ENCODE peak calls at places on chromosomes 6 and 20, in seven cellular contexts. L, H, G, Y, E, S and J are unnamed samples. For H3K36me3, H3K27me3 and H3K4me1, the result is how much of the 10 kb centered on the place peaks cover.

GRCh38 chr6:11608600-11609323 is 71.2 kb downstream of the TMEM170B start:
- DNase-seq in L (no peak), H (no peak), G (peak), Y (no peak), E (no peak), S (no peak), J (no peak)

GRCh38 chr6:126118934-126119333 is 132.6 kb downstream of the TRMT11 start:
- DNase-seq in L (no peak), H (peak), G (no peak), Y (no peak), E (peak), S (no peak), J (no peak)

GRCh38 chr6:88623531-88623930 is 339.9 kb downstream of the RNGTT start:
- DNase-seq in L (no peak), H (no peak), G (no peak), Y (no peak), E (no peak), S (no peak), J (no peak)

GRCh38 chr20:41366546-41367392 is at the start of gene EMILIN3:
- DNase-seq in L (no peak), H (peak), G (peak), Y (no peak), E (no peak), S (no peak), J (no peak)

GRCh38 chr6:169312658-169313346 is 59.2 kb upstream of the THBS2 start:
- DNase-seq in L (no peak), H (peak), G (peak), Y (no peak), E (no peak), S (no peak), J (no peak)

GRCh38 chr6:53767941-53768340 is 26.9 kb upstream of the LRRC1 start:
- DNase-seq in L (no peak), H (no peak), G (no peak), Y (no peak), E (no peak), S (no peak), J (no peak)

GRCh38 chr6:46808806-46809205 is 15.6 kb downstream of the MEP1A start:
- DNase-seq in L (no peak), H (no peak), G (no peak), Y (no peak), E (no peak), S (no peak), J (no peak)

GRCh38 chr6:40957616-40958492 is 81.2 kb downstream of the UNC5CL start:
- DNase-seq in L (no peak), H (peak), G (peak), Y (no peak), E (peak), S (no peak), J (no peak)

GRCh38 chr6:44264154-44265002 is 973 bp downstream of the NFKBIE start:
- DNase-seq in L (peak), H (peak), G (peak), Y (peak), E (no peak), S (peak), J (peak)

DNA sequence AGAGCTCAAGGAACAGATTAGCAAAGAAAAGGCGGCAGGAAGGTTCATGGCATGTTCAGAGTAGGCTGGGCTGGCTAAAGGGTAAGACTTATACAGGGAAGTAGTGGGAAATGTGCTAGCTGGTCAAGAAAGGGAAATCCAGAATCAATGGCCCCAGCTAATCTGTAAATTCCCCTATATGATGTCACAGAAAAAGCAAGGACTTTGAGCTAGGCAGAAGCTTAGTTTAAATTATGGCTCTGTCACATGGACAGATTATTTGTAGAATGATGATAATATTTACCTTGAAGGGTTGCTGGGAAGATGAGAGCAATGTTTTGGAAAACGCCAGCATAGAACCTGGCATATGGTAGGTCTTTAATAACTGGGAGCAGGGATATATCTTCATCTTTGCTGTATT is 19.1 kb downstream of the CEP250 start:
- DNase-seq in L (no peak), H (no peak), G (no peak), Y (no peak), E (no peak), S (no peak), J (no peak)
- H3K36me3 ChIP-seq in L (under half), H (half or more), G (half or more), Y (half or more), E (half or more), S (under half), J (under half)

DNA sequence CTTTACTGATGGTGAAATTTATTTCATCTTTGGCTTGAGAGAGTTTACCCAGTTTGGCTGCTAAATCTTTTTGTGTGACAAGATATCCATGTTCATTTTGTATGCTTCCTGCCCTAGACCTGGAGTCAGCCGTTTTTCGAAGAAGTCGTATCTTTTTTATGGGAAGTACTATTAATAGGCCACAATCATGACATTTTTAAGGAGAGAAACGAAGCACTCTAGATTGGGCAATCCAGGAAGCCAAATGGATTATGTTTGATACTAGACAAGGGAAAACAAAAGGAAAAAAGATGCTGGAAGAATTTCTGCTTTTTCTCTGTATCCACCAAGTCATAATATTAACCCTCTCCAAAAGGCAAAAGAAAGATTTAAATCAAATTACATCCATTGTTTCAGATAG is 214.6 kb downstream of the HDGFL1 start:
- DNase-seq in L (no peak), H (no peak), G (no peak), Y (no peak), E (no peak), S (no peak), J (no peak)
- H3K27me3 ChIP-seq in L (under half), H (under half), G (under half), Y (under half), E (under half), S (under half), J (under half)

DNA sequence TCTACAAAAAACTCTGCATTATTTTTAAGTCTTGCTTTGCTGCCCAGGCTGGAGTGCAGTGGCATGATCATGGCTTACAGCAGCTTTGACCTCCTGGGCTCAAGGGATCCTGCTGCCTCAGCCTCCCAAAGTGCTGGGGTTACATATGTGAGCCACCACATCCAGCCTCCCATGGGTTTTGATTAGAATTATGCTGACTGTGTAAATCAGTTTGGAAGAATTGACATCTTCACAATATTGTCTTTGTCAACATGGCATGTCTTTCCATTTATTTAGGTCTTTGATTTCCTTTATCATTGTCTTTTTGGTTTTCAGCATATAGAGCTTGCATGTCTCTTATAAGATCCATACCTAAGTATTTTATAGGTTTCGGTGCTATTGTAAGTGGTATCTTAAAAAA is 13.2 kb upstream of the APCDD1L start:
- DNase-seq in L (no peak), H (no peak), G (no peak), Y (no peak), E (no peak), S (no peak), J (no peak)
- H3K4me1 ChIP-seq in L (under half), H (under half), G (under half), Y (under half), E (under half), S (under half), J (under half)

GRCh38 chr20:25215521-25215920 is 20.0 kb downstream of the ENTPD6 start:
- DNase-seq in L (no peak), H (no peak), G (no peak), Y (no peak), E (no peak), S (no peak), J (no peak)

GRCh38 chr20:25214824-25215223 is 19.3 kb downstream of the ENTPD6 start:
- DNase-seq in L (no peak), H (no peak), G (no peak), Y (no peak), E (no peak), S (no peak), J (no peak)

GRCh38 chr20:25213566-25214415 is 18.3 kb downstream of the ENTPD6 start:
- DNase-seq in L (peak), H (no peak), G (no peak), Y (no peak), E (no peak), S (no peak), J (peak)

GRCh38 chr20:25216199-25216945 is 20.9 kb downstream of the ENTPD6 start:
- DNase-seq in L (no peak), H (no peak), G (no peak), Y (no peak), E (no peak), S (no peak), J (no peak)

GRCh38 chr20:25214416-25214770 is 18.9 kb downstream of the ENTPD6 start:
- DNase-seq in L (no peak), H (no peak), G (no peak), Y (no peak), E (no peak), S (no peak), J (no peak)
- H3K36me3 ChIP-seq in L (under half), H (under half), G (half or more), Y (half or more), E (under half), S (under half), J (under half)

DNA sequence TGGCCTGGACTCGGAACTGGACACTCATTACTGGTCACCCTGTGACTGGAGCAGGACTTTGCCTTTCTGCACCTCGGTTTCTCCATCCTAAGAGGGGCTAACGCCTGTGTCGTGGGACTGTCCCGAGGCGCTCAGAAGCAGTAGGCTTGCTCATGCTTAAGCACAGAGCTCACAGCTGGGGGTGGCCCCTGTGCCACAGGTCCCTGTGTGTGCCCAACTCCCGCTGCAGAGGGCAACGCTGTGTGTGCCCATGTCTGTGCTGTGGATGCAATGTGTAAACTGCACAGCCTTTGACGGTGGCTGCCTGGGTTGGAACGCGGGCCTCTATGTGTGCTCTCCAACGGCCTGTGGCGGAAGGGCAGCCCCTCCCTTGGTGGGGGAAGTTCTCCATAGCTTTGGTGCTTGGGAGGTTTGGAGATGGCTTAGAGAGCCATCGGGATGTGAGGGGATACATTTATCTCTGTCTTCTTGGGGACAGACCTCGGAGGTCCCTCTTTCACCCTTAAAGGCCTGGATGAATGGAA is 10.7 kb upstream of the GATA5 start:
- DNase-seq in L (no peak), H (no peak), G (no peak), Y (no peak), E (no peak), S (no peak), J (no peak)
- H3K27me3 ChIP-seq in L (under half), H (half or more), G (half or more), Y (half or more), E (half or more), S (under half), J (under half)

GRCh38 chr20:49276201-49276894 is 1.5 kb downstream of the ZNFX1 start:
- DNase-seq in L (no peak), H (peak), G (peak), Y (no peak), E (peak), S (no peak), J (peak)
- H3K4me1 ChIP-seq in L (under half), H (under half), G (under half), Y (under half), E (under half), S (under half), J (half or more)